ENCODE peak calls at places on chromosome 9, in five cellular contexts. A is A549, F is AG04449, I is lower lobe of right lung, R is uterus. D is an unnamed sample.

GRCh38 chr9:125240649-125240999 is 519 bp downstream of the HSPA5 start:
- DNase-seq in A (no peak), F (no peak), I (no peak), R (peak; percentile 46), D (no peak)

GRCh38 chr9:137194909-137195308 is 5.6 kb downstream of the TPRN start:
- DNase-seq in A (no peak), F (no peak), I (no peak), R (no peak), D (no peak)

GRCh38 chr9:111599092-111599947 is at the start of gene PTGR1:
- DNase-seq in A (peak; percentile 72), F (peak; percentile 38), I (peak; percentile 90), R (peak; percentile 87), D (peak; percentile 73)

GRCh38 chr9:138069731-138070456 is 192.3 kb downstream of the CACNA1B start:
- DNase-seq in A (no peak), F (no peak), I (no peak), R (peak; percentile 6), D (no peak)

GRCh38 chr9:22722492-22722891 is 275.9 kb downstream of the DMRTA1 start:
- DNase-seq in A (no peak), F (no peak), I (no peak), R (no peak), D (no peak)

GRCh38 chr9:18861599-18862546 is 171.1 kb downstream of the SAXO1 start:
- DNase-seq in A (no peak), F (peak; percentile 9), I (no peak), R (peak; percentile 69), D (no peak)

GRCh38 chr9:136255166-136255538 is 9.5 kb upstream of the QSOX2 start:
- DNase-seq in A (no peak), F (no peak), I (no peak), R (no peak), D (no peak)

GRCh38 chr9:128558431-128559310 is 6.3 kb downstream of the SPTAN1 start:
- DNase-seq in A (no peak), F (peak; percentile 58), I (peak; percentile 74), R (peak; percentile 78), D (peak; percentile 89)

GRCh38 chr9:87518702-87519335 is 21.2 kb downstream of the DAPK1 start:
- DNase-seq in A (no peak), F (no peak), I (peak; percentile 62), R (peak; percentile 79), D (no peak)

GRCh38 chr9:137317021-137317978 is 15.2 kb upstream of the NRARP start:
- DNase-seq in A (no peak), F (no peak), I (no peak), R (no peak), D (no peak)

GRCh38 chr9:127522727-127523126 is 71.4 kb downstream of the LRSAM1 start:
- DNase-seq in A (no peak), F (no peak), I (no peak), R (no peak), D (no peak)

GRCh38 chr9:99259231-99259918 is 37.3 kb downstream of the SEC61B start:
- DNase-seq in A (no peak), F (no peak), I (peak; percentile 87), R (peak; percentile 77), D (peak; percentile 45)

GRCh38 chr9:130772185-130772584 is 62.9 kb upstream of the ABL1 start:
- DNase-seq in A (no peak), F (no peak), I (no peak), R (no peak), D (no peak)

GRCh38 chr9:13364271-13364670 is 84.8 kb upstream of the MPDZ start:
- DNase-seq in A (no peak), F (no peak), I (no peak), R (no peak), D (no peak)

GRCh38 chr9:76136986-76137385 is 246.5 kb downstream of the PCSK5 start:
- DNase-seq in A (peak; percentile 6), F (peak; percentile 4), I (no peak), R (no peak), D (no peak)

GRCh38 chr9:29214702-29215248 is 1641.5 kb upstream of the C9orf72 start:
- DNase-seq in A (peak; percentile 6), F (no peak), I (no peak), R (peak; percentile 14), D (no peak)

GRCh38 chr9:130696139-130696650 is 2.6 kb downstream of the EXOSC2 start:
- DNase-seq in A (no peak), F (no peak), I (peak; percentile 9), R (no peak), D (no peak)

GRCh38 chr9:125461501-125462190 is 200.0 kb downstream of the GAPVD1 start:
- DNase-seq in A (no peak), F (no peak), I (no peak), R (no peak), D (no peak)

GRCh38 chr9:5895782-5896181 is 5.1 kb downstream of the MLANA start:
- DNase-seq in A (no peak), F (no peak), I (no peak), R (no peak), D (no peak)

GRCh38 chr9:33165263-33166151 is 1.6 kb downstream of the B4GALT1 start:
- DNase-seq in A (peak; percentile 73), F (no peak), I (no peak), R (peak; percentile 57), D (no peak)

GRCh38 chr9:129270205-129270604 is 92.1 kb upstream of the IER5L start:
- DNase-seq in A (no peak), F (no peak), I (peak; percentile 13), R (no peak), D (no peak)

GRCh38 chr9:131999692-132000551 is 79.7 kb downstream of the MED27 start:
- DNase-seq in A (no peak), F (peak; percentile 44), I (no peak), R (no peak), D (no peak)

GRCh38 chr9:70058569-70059161 is 15.0 kb downstream of the MAMDC2 start:
- DNase-seq in A (no peak), F (no peak), I (no peak), R (no peak), D (peak; percentile 88)

GRCh38 chr9:81264516-81264915 is 424.8 kb downstream of the TLE1 start:
- DNase-seq in A (no peak), F (no peak), I (no peak), R (no peak), D (peak; percentile 93)

GRCh38 chr9:137269231-137269772 is 8.2 kb upstream of the TOR4A start:
- DNase-seq in A (no peak), F (no peak), I (peak; percentile 84), R (no peak), D (no peak)

GRCh38 chr9:87569008-87569908 is 71.6 kb downstream of the DAPK1 start:
- DNase-seq in A (no peak), F (no peak), I (no peak), R (no peak), D (no peak)

GRCh38 chr9:18051638-18052037 is 422.3 kb upstream of the ADAMTSL1 start:
- DNase-seq in A (no peak), F (no peak), I (no peak), R (no peak), D (no peak)

GRCh38 chr9:82354260-82354659 is 365.7 kb downstream of the SPATA31D1 start:
- DNase-seq in A (no peak), F (peak; percentile 80), I (no peak), R (no peak), D (no peak)

GRCh38 chr9:16294371-16294770 is 576.1 kb downstream of the BNC2 start:
- DNase-seq in A (no peak), F (no peak), I (no peak), R (no peak), D (no peak)

DNA sequence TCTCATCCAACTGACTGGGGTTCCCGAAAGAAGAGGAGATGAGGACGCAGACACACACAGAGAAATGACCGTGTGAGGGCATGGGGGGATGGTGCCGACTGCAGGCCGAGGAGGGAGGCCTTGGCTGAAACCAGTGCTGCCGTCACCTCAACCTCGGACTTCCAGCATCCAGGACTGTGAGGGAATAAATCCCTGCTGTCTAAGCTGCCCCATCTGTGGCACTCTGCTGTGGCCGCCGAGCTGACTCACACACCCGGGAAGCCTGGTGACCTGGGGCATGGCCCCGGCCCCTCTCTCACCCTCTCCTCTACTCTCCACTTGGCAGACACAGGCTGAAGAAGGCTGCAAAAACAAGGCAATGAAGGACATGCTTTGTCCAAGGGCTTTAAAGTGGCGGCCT is 4.4 kb upstream of the COL5A1 start:
- DNase-seq in A (no peak), F (no peak), I (peak; percentile 41), R (no peak), D (no peak)
- TF ChIP-seq CTCF in A (no peak), F (no peak), I (no peak), R (no peak), D (peak; percentile 28)

DNA sequence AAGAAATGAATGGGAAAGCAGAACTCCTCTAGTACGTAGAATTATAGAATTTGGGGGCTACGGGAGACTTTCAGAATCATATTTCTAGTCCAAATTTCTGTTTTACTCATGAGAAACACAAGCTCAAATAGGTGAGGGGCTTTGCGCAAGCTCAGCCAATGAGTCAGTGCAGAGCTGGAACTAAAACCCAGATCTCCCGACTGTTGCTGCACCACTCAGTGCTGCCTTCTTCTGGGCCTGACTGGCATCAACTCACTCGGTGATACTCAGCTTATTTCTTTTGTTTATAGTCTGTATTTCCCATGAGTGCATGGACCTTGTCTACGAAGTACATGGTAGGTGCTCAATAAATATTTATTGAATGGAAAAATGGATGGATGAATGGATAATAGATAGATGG is 280.2 kb downstream of the CDK5RAP2 start:
- DNase-seq in A (no peak), F (no peak), I (no peak), R (no peak), D (no peak)
- TF ChIP-seq CTCF in A (no peak), F (no peak), I (no peak), R (no peak), D (no peak)

GRCh38 chr9:20529837-20530236 is 92.5 kb downstream of the MLLT3 start:
- DNase-seq in A (no peak), F (no peak), I (no peak), R (no peak), D (no peak)

GRCh38 chr9:20526500-20527319 is 95.6 kb downstream of the MLLT3 start:
- DNase-seq in A (no peak), F (no peak), I (no peak), R (no peak), D (no peak)

GRCh38 chr9:20528253-20528652 is 94.0 kb downstream of the MLLT3 start:
- DNase-seq in A (no peak), F (no peak), I (no peak), R (no peak), D (no peak)

GRCh38 chr9:20524776-20525175 is 97.5 kb downstream of the MLLT3 start:
- DNase-seq in A (no peak), F (no peak), I (no peak), R (no peak), D (no peak)
- TF ChIP-seq CTCF in A (peak; percentile 29), F (no peak), I (no peak), R (no peak), D (peak; percentile 52)

GRCh38 chr9:114587345-114588149 is at the start of gene ATP6V1G1:
- DNase-seq in A (peak; percentile 98), F (peak; percentile 94), I (peak; percentile 100), R (peak; percentile 99), D (peak; percentile 98)
- TF ChIP-seq CTCF in A (no peak), F (peak; percentile 29), I (peak; percentile 18), R (no peak), D (peak; percentile 17)

GRCh38 chr9:106976772-106977171 is 113.8 kb downstream of the ZNF462 start:
- DNase-seq in A (no peak), F (no peak), I (no peak), R (no peak), D (no peak)
- TF ChIP-seq CTCF in A (no peak), F (no peak), I (no peak), R (no peak), D (no peak)